ENCODE peak calls at places on chromosome 20, in nine cellular contexts. K is CD4-positive, CD25-positive, alpha-beta regulatory T cell; E is aorta; L is CD8-positive, alpha-beta memory T cell; V is Panc1; B is GM23338; Q is H1; C is prostate gland; S is cardiac muscle cell. Y is an unnamed sample.

GRCh38 chr20:44151621-44152416 is 35.2 kb downstream of the JPH2 start:
- DNase-seq in Q (no peak), S (no peak), L (no peak), K (no peak), C (no peak), B (no peak), V (no peak), E (peak), Y (no peak)

GRCh38 chr20:15610700-15611277 is 962.5 kb downstream of the KIF16B start:
- DNase-seq in V (no peak), S (no peak), C (no peak), B (no peak), K (no peak), E (no peak), L (no peak), Q (no peak), Y (no peak)

GRCh38 chr20:14536738-14537137 is 199.3 kb upstream of the FLRT3 start:
- DNase-seq in L (no peak), Q (no peak), E (no peak), B (no peak), C (no peak), V (no peak), K (no peak), S (no peak), Y (no peak)

GRCh38 chr20:61297491-61297890 is 45.4 kb downstream of the CDH4 start:
- DNase-seq in Q (no peak), C (no peak), L (no peak), B (no peak), K (no peak), V (no peak), S (no peak), E (no peak), Y (no peak)

GRCh38 chr20:57573176-57573575 is 12.3 kb downstream of the PCK1 start:
- DNase-seq in L (no peak), B (peak), E (peak), Q (no peak), S (no peak), K (no peak), V (no peak), C (no peak), Y (no peak)

GRCh38 chr20:24060851-24061590 is 72.4 kb upstream of the GGTLC1 start:
- DNase-seq in B (peak), V (no peak), Q (peak), K (no peak), C (no peak), L (no peak), E (no peak), S (peak), Y (no peak)

GRCh38 chr20:57622579-57623381 is 2.6 kb upstream of the ZBP1 start:
- DNase-seq in E (peak), L (peak), K (peak), C (peak), V (peak), B (peak), Q (peak), S (peak), Y (peak)

GRCh38 chr20:44633187-44633851 is 18.2 kb downstream of the ADA start:
- DNase-seq in S (no peak), Q (no peak), K (no peak), B (no peak), L (no peak), V (no peak), C (no peak), E (no peak), Y (no peak)

GRCh38 chr20:43465625-43465943 is 7.9 kb downstream of the SRSF6 start:
- DNase-seq in B (no peak), V (no peak), L (no peak), S (no peak), K (no peak), E (no peak), Q (no peak), C (no peak), Y (no peak)

GRCh38 chr20:17843246-17844132 is 125.1 kb downstream of the SNX5 start:
- DNase-seq in B (no peak), Q (no peak), V (peak), C (no peak), E (peak), S (no peak), K (peak), L (no peak), Y (peak)

GRCh38 chr20:58752565-58752964 is 60.0 kb downstream of the NPEPL1 start:
- DNase-seq in V (no peak), C (no peak), B (no peak), S (no peak), L (no peak), Q (no peak), K (no peak), E (no peak), Y (no peak)

GRCh38 chr20:58755062-58755697 is 62.6 kb downstream of the NPEPL1 start:
- DNase-seq in K (no peak), C (no peak), L (no peak), B (no peak), S (no peak), V (no peak), Q (peak), E (no peak), Y (no peak)

GRCh38 chr20:58753267-58753928 is 60.8 kb downstream of the NPEPL1 start:
- DNase-seq in S (peak), E (no peak), C (no peak), L (no peak), Q (peak), V (no peak), K (no peak), B (peak), Y (no peak)

GRCh38 chr20:58754584-58754983 is 62.0 kb downstream of the NPEPL1 start:
- DNase-seq in E (no peak), Q (no peak), C (no peak), L (no peak), B (no peak), V (no peak), K (no peak), S (no peak), Y (no peak)

GRCh38 chr20:58753929-58754551 is 61.4 kb downstream of the NPEPL1 start:
- DNase-seq in S (no peak), V (no peak), L (no peak), C (no peak), Q (peak), E (no peak), B (peak), K (no peak), Y (no peak)
- H3K4me3 ChIP-seq in S (no peak), V (no peak), L (no peak), C (no peak), Q (no peak), E (no peak), B (no peak), K (no peak), Y (no peak)

GRCh38 chr20:3405139-3405538 is 2.3 kb downstream of the DNAAF9 start:
- DNase-seq in E (no peak), Q (no peak), C (no peak), B (no peak), K (peak), L (no peak), S (peak), V (no peak), Y (no peak)
- H3K4me3 ChIP-seq in E (no peak), Q (no peak), C (no peak), B (no peak), K (no peak), L (no peak), S (peak), V (no peak), Y (no peak)

GRCh38 chr20:8133816-8134451 is 1.9 kb downstream of the PLCB1 start:
- DNase-seq in C (no peak), S (no peak), L (no peak), K (no peak), B (no peak), E (no peak), Q (no peak), V (no peak), Y (no peak)
- H3K4me3 ChIP-seq in C (peak), S (no peak), L (no peak), K (no peak), B (peak), E (no peak), Q (no peak), V (peak), Y (no peak)

GRCh38 chr20:50130995-50131394 is 18.0 kb upstream of the UBE2V1 start:
- DNase-seq in S (peak), E (no peak), L (no peak), Q (no peak), B (no peak), V (no peak), C (no peak), K (no peak), Y (no peak)
- H3K4me3 ChIP-seq in S (no peak), E (no peak), L (no peak), Q (no peak), B (no peak), V (no peak), C (no peak), K (no peak), Y (no peak)

DNA sequence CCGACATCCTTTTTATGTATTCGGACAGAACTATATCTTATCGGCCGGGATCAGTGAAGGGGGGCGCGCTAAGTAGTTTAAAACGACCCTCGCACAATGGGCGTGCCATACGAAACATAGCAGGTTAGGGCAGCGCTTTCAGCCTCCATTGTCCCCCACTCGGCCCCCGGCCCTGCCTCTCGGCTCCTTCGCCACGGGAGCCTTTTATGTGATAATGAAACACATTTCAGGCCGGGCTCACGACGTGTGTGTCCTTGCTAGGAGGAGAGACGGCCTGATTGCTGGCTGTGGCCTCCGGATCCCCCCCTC is 5.3 kb downstream of the FOXA2 start:
- DNase-seq in E (no peak), S (no peak), V (no peak), B (peak), C (no peak), L (no peak), Q (peak), K (no peak), Y (no peak)
- H3K4me3 ChIP-seq in E (no peak), S (no peak), V (peak), B (peak), C (no peak), L (no peak), Q (peak), K (no peak), Y (no peak)

DNA sequence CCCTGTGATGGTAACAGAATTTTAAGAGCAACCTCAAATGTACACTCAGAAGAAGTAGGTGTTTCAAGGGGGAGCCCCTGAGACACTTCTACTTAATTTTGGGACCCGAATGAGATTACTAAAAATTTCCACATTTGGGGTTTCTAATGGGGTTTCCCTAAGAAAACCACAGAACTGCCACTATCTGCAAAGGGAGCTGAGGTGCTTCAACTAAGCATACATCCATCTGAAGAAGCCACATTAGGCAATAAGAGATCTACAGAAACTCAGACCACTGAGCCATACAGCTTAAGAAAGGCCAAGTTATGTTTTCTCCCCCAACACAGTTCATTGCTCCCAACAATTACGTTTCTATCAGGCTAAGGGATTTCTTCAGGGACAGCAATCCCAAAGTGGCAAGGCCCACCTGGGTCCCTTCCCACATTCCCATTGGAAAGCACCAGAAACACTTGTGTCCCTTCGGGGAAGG is 5.2 kb downstream of the BCL2L1 start:
- DNase-seq in V (no peak), E (no peak), S (no peak), C (no peak), B (no peak), L (no peak), K (peak), Q (no peak), Y (no peak)
- H3K4me3 ChIP-seq in V (peak), E (peak), S (no peak), C (peak), B (no peak), L (peak), K (peak), Q (no peak), Y (no peak)

GRCh38 chr20:56420028-56420427 is 8.0 kb downstream of the CASS4 start:
- DNase-seq in C (no peak), Q (no peak), L (no peak), E (no peak), K (no peak), B (no peak), V (no peak), S (no peak), Y (no peak)

GRCh38 chr20:56420940-56421688 is 9.1 kb downstream of the CASS4 start:
- DNase-seq in Q (no peak), L (no peak), C (no peak), K (no peak), V (no peak), B (no peak), E (no peak), S (no peak), Y (no peak)

GRCh38 chr20:56422824-56423189 is 10.7 kb downstream of the CASS4 start:
- DNase-seq in L (no peak), B (peak), E (no peak), Q (no peak), S (no peak), C (no peak), V (no peak), K (no peak), Y (no peak)

GRCh38 chr20:56424931-56425330 is 12.9 kb downstream of the CASS4 start:
- DNase-seq in B (no peak), C (no peak), Q (no peak), V (no peak), K (no peak), E (no peak), L (no peak), S (no peak), Y (no peak)

GRCh38 chr20:56422131-56422823 is 10.2 kb downstream of the CASS4 start:
- DNase-seq in C (no peak), K (no peak), L (no peak), E (no peak), S (no peak), V (no peak), Q (no peak), B (no peak), Y (no peak)
- H3K4me3 ChIP-seq in C (no peak), K (no peak), L (peak), E (no peak), S (no peak), V (no peak), Q (no peak), B (no peak), Y (no peak)

GRCh38 chr20:19934792-19935491 is 82.2 kb upstream of the NAA20 start:
- DNase-seq in C (peak), E (no peak), Q (no peak), L (no peak), V (no peak), K (no peak), S (no peak), B (no peak), Y (no peak)

GRCh38 chr20:19936801-19937583 is 80.2 kb upstream of the NAA20 start:
- DNase-seq in S (no peak), L (no peak), V (no peak), E (no peak), Q (no peak), C (no peak), B (no peak), K (peak), Y (peak)

GRCh38 chr20:19938421-19938787 is 78.8 kb upstream of the NAA20 start:
- DNase-seq in B (no peak), K (no peak), E (no peak), V (no peak), S (no peak), L (no peak), C (no peak), Q (no peak), Y (no peak)

GRCh38 chr20:19937651-19938420 is 79.3 kb upstream of the NAA20 start:
- DNase-seq in S (no peak), V (no peak), Q (no peak), C (no peak), K (peak), E (no peak), B (no peak), L (no peak), Y (peak)

GRCh38 chr20:19935842-19936241 is 81.3 kb upstream of the NAA20 start:
- DNase-seq in S (no peak), E (no peak), B (peak), L (no peak), C (peak), V (no peak), K (no peak), Q (no peak), Y (no peak)
- H3K4me3 ChIP-seq in S (no peak), E (no peak), B (no peak), L (no peak), C (peak), V (no peak), K (no peak), Q (no peak), Y (no peak)